ENCODE peak calls at places on chromosome 16, in ten cellular contexts. J is HT1080; M is heart left ventricle; Q is fibroblast of pulmonary artery; Y is HEK293T; G is ecto neural progenitor cell; X is LoVo; Z is SK-N-SH; H is stimulated activated CD4-positive, alpha-beta T cell treated with anti-CD3 and anti-CD28 coated beads, Interleukin-1b, Interleukin-23, amount 100 ng/mL, for 1 hour; B is NB4. T is an unnamed sample.

GRCh38 chr16:54816471-54816870 is 114.2 kb upstream of the IRX5 start:
- DNase-seq in M (no peak), Q (no peak), Y (no peak), H (no peak), B (peak), Z (no peak), J (no peak), X (no peak), G (no peak), T (no peak)

GRCh38 chr16:80433617-80434016 is 107.2 kb upstream of the DYNLRB2 start:
- DNase-seq in M (no peak), J (peak), H (no peak), Y (no peak), G (no peak), X (no peak), Z (no peak), Q (no peak), B (peak), T (peak)

GRCh38 chr16:4414187-4414909 is 2.0 kb downstream of the CORO7 start:
- DNase-seq in X (no peak), J (no peak), Z (no peak), Y (no peak), G (no peak), M (no peak), Q (no peak), H (peak), B (no peak), T (no peak)

GRCh38 chr16:89334050-89334449 is 116.5 kb downstream of the ZNF778 start:
- DNase-seq in Y (no peak), B (no peak), Z (no peak), J (no peak), M (no peak), H (no peak), G (no peak), X (no peak), Q (no peak), T (no peak)

GRCh38 chr16:67917852-67918236 is 13.8 kb downstream of the CTRL start:
- DNase-seq in H (no peak), Z (no peak), Q (peak), M (no peak), B (peak), X (peak), Y (no peak), G (no peak), J (peak), T (peak)

GRCh38 chr16:89020068-89020924 is 43.3 kb upstream of the CBFA2T3 start:
- DNase-seq in H (no peak), B (peak), X (no peak), J (no peak), G (no peak), Z (no peak), M (no peak), Y (no peak), Q (no peak), T (no peak)

GRCh38 chr16:81278526-81278925 is 36.2 kb upstream of the GAN start:
- DNase-seq in G (no peak), X (no peak), Y (no peak), H (no peak), J (no peak), Q (no peak), Z (no peak), M (no peak), B (no peak), T (no peak)

GRCh38 chr16:21950782-21951521 is 2.2 kb upstream of the UQCRC2 start:
- DNase-seq in H (no peak), J (peak), Q (peak), Z (peak), X (peak), G (no peak), M (no peak), Y (peak), B (peak), T (peak)

GRCh38 chr16:56860226-56861020 is 4.6 kb upstream of the SLC12A3 start:
- DNase-seq in G (no peak), Z (no peak), Y (no peak), J (no peak), X (no peak), Q (no peak), B (peak), M (no peak), H (no peak), T (no peak)

GRCh38 chr16:19210175-19210924 is 42.3 kb downstream of the SYT17 start:
- DNase-seq in Y (no peak), M (no peak), X (peak), J (no peak), G (no peak), Q (no peak), B (peak), Z (no peak), H (no peak), T (no peak)

GRCh38 chr16:53131363-53132071 is 76.7 kb downstream of the CHD9 start:
- DNase-seq in M (peak), Q (peak), G (peak), Z (peak), J (peak), H (no peak), X (peak), B (peak), Y (peak), T (no peak)

GRCh38 chr16:53045554-53046250 is 7.0 kb downstream of the CHD9NB start:
- DNase-seq in H (no peak), B (no peak), X (peak), G (no peak), Y (no peak), J (no peak), Q (no peak), M (no peak), Z (no peak), T (peak)

GRCh38 chr16:68776821-68777485 is 39.9 kb downstream of the CDH1 start:
- DNase-seq in Q (no peak), B (no peak), J (no peak), H (no peak), G (no peak), M (no peak), Y (no peak), Z (no peak), X (no peak), T (peak)

GRCh38 chr16:2910441-2910840 is 1.3 kb upstream of the FLYWCH1 start:
- DNase-seq in B (no peak), Y (no peak), Q (no peak), G (no peak), H (no peak), Z (no peak), X (no peak), J (no peak), M (no peak), T (no peak)

GRCh38 chr16:81266680-81267095 is 28.2 kb downstream of the BCO1 start:
- DNase-seq in G (no peak), Y (no peak), M (no peak), Q (no peak), J (peak), X (peak), B (peak), H (no peak), Z (no peak), T (peak)

GRCh38 chr16:70684146-70685060 is 1.4 kb downstream of the MTSS2 start:
- DNase-seq in X (no peak), Q (no peak), J (no peak), B (no peak), Y (no peak), H (no peak), Z (no peak), M (no peak), G (no peak), T (no peak)

GRCh38 chr16:80803341-80804060 is 897 bp downstream of the CDYL2 start:
- DNase-seq in Z (peak), X (no peak), Q (peak), H (no peak), M (peak), Y (peak), B (peak), G (peak), J (no peak), T (no peak)

GRCh38 chr16:2535644-2536021 is 2.2 kb upstream of the PDPK1 start:
- DNase-seq in Q (peak), H (no peak), J (peak), Z (no peak), G (peak), X (no peak), M (no peak), B (no peak), Y (no peak), T (no peak)

GRCh38 chr16:89268987-89269735 is 51.7 kb downstream of the ZNF778 start:
- DNase-seq in Z (no peak), Y (no peak), J (no peak), M (no peak), H (no peak), X (no peak), G (no peak), B (peak), Q (peak), T (no peak)

GRCh38 chr16:1125471-1125870 is 27.4 kb upstream of the CACNA1H start:
- DNase-seq in Z (no peak), B (no peak), M (no peak), G (no peak), Y (no peak), Q (peak), H (no peak), X (no peak), J (no peak), T (peak)

GRCh38 chr16:23567602-23568001 is 10.1 kb downstream of the UBFD1 start:
- DNase-seq in G (no peak), X (no peak), B (no peak), Y (no peak), Q (no peak), Z (no peak), J (no peak), H (no peak), M (no peak), T (no peak)

GRCh38 chr16:51048544-51048943 is 102.5 kb downstream of the SALL1 start:
- DNase-seq in B (peak), M (no peak), Z (no peak), J (peak), X (no peak), Q (no peak), Y (no peak), G (no peak), H (no peak), T (peak)

GRCh38 chr16:53504161-53504663 is 1.2 kb upstream of the AKTIP start:
- DNase-seq in J (peak), Z (peak), H (no peak), Q (peak), Y (no peak), B (peak), G (peak), M (peak), X (no peak), T (peak)

GRCh38 chr16:25109643-25110042 is 1.9 kb upstream of the LCMT1 start:
- DNase-seq in J (peak), B (no peak), X (peak), H (no peak), G (no peak), Z (no peak), Q (peak), Y (no peak), M (peak), T (peak)

GRCh38 chr16:26802440-26802839 is 264.3 kb upstream of the C16orf82 start:
- DNase-seq in Z (no peak), J (no peak), B (no peak), Q (no peak), M (no peak), G (no peak), H (no peak), X (no peak), Y (no peak), T (no peak)

GRCh38 chr16:53056528-53056881 is 1.7 kb downstream of the CHD9 start:
- DNase-seq in J (no peak), B (peak), Q (peak), Z (no peak), H (no peak), G (no peak), Y (no peak), X (no peak), M (no peak), T (no peak)

GRCh38 chr16:57991551-57992059 is 8.9 kb downstream of the ZNF319 start:
- DNase-seq in Z (no peak), H (no peak), J (no peak), B (no peak), G (no peak), X (no peak), Q (no peak), Y (no peak), M (no peak), T (no peak)

GRCh38 chr16:14510939-14511797 is 118.9 kb downstream of the PARN start:
- DNase-seq in M (no peak), G (no peak), Z (no peak), B (no peak), Q (peak), H (no peak), X (no peak), Y (no peak), J (peak), T (peak)

T was measured in renal cortical epithelial cell.